ENCODE peak calls at places on chromosomes 1 and 21, in seven cellular contexts. S, F, V, I, H, X and M are unnamed samples.

GRCh38 chr1:205983925-205984725 is 19.1 kb downstream of the RAB7B start:
- DNase-seq in S (peak; percentile 47), F (no peak), V (peak; percentile 72), I (peak; percentile 62), H (no peak), X (no peak), M (peak; percentile 78)

GRCh38 chr1:89939693-89940438 is 55.0 kb upstream of the ZNF326 start:
- DNase-seq in S (no peak), F (no peak), V (no peak), I (no peak), H (no peak), X (no peak), M (no peak)

GRCh38 chr1:181141431-181141910 is 53.0 kb downstream of the IER5 start:
- DNase-seq in S (peak; percentile 90), F (no peak), V (peak; percentile 83), I (peak; percentile 80), H (no peak), X (peak; percentile 32), M (no peak)

GRCh38 chr21:39788383-39788782 is 43.4 kb downstream of the IGSF5 start:
- DNase-seq in S (peak; percentile 95), F (no peak), V (peak; percentile 75), I (peak; percentile 26), H (no peak), X (peak; percentile 95), M (peak; percentile 79)

GRCh38 chr21:24225432-24225831 is 1381.8 kb downstream of the MRPL39 start:
- DNase-seq in S (no peak), F (no peak), V (no peak), I (peak; percentile 26), H (no peak), X (no peak), M (no peak)

GRCh38 chr1:87642581-87643129 is 314.0 kb downstream of the LMO4 start:
- DNase-seq in S (no peak), F (no peak), V (peak; percentile 5), I (no peak), H (no peak), X (no peak), M (no peak)

GRCh38 chr1:96845464-96845863 is 123.9 kb downstream of the PTBP2 start:
- DNase-seq in S (peak; percentile 9), F (no peak), V (peak; percentile 69), I (no peak), H (no peak), X (no peak), M (peak; percentile 11)

GRCh38 chr1:15151377-15151806 is 2.2 kb upstream of the TMEM51 start:
- DNase-seq in S (no peak), F (no peak), V (no peak), I (no peak), H (no peak), X (no peak), M (no peak)

GRCh38 chr1:221741364-221741970 is 422 bp downstream of the DUSP10 start:
- DNase-seq in S (peak; percentile 7), F (peak; percentile 9), V (peak; percentile 41), I (no peak), H (no peak), X (peak; percentile 72), M (no peak)

GRCh38 chr1:6962390-6962955 is 177.2 kb downstream of the CAMTA1 start:
- DNase-seq in S (no peak), F (peak; percentile 48), V (peak; percentile 86), I (peak; percentile 3), H (no peak), X (peak; percentile 91), M (no peak)

GRCh38 chr1:15177710-15178166 is 24.2 kb downstream of the TMEM51 start:
- DNase-seq in S (no peak), F (no peak), V (peak; percentile 34), I (no peak), H (no peak), X (no peak), M (no peak)

GRCh38 chr1:164515221-164515620 is 43.8 kb upstream of the PBX1 start:
- DNase-seq in S (no peak), F (no peak), V (no peak), I (no peak), H (no peak), X (no peak), M (no peak)

GRCh38 chr1:207825296-207825695 is 73.4 kb downstream of the CD46 start:
- DNase-seq in S (no peak), F (no peak), V (no peak), I (no peak), H (no peak), X (no peak), M (no peak)

GRCh38 chr1:205800973-205801703 is 11.9 kb downstream of the SLC41A1 start:
- DNase-seq in S (no peak), F (no peak), V (peak; percentile 45), I (no peak), H (no peak), X (no peak), M (no peak)

GRCh38 chr1:247448107-247448778 is 9.7 kb downstream of the OR2B11 start:
- DNase-seq in S (peak; percentile 35), F (no peak), V (peak; percentile 57), I (peak; percentile 63), H (no peak), X (peak; percentile 85), M (peak; percentile 56)

GRCh38 chr1:3683197-3683596 is 30.9 kb downstream of the TP73 start:
- DNase-seq in S (no peak), F (no peak), V (no peak), I (no peak), H (no peak), X (no peak), M (no peak)

GRCh38 chr1:209625205-209625549 is 27.0 kb downstream of the LAMB3 start:
- DNase-seq in S (peak; percentile 57), F (no peak), V (no peak), I (no peak), H (no peak), X (no peak), M (no peak)

GRCh38 chr1:221394011-221394544 is 347.8 kb downstream of the DUSP10 start:
- DNase-seq in S (no peak), F (no peak), V (no peak), I (peak; percentile 93), H (no peak), X (no peak), M (no peak)

GRCh38 chr1:155938220-155938627 is 3.2 kb upstream of the RXFP4 start:
- DNase-seq in S (peak; percentile 35), F (peak; percentile 23), V (peak; percentile 75), I (peak; percentile 77), H (no peak), X (no peak), M (no peak)

GRCh38 chr1:115982399-115982798 is 6.1 kb downstream of the SLC22A15 start:
- DNase-seq in S (no peak), F (no peak), V (no peak), I (no peak), H (no peak), X (no peak), M (no peak)

GRCh38 chr1:226479432-226479831 is 69.1 kb upstream of the STUM start:
- DNase-seq in S (no peak), F (no peak), V (no peak), I (no peak), H (no peak), X (no peak), M (no peak)

GRCh38 chr1:150820710-150821521 is 12.9 kb upstream of the CTSK start:
- DNase-seq in S (peak; percentile 35), F (no peak), V (no peak), I (peak; percentile 74), H (no peak), X (no peak), M (no peak)

GRCh38 chr1:165633624-165634023 is 2.6 kb downstream of the MGST3 start:
- DNase-seq in S (no peak), F (no peak), V (no peak), I (peak; percentile 54), H (no peak), X (no peak), M (no peak)

GRCh38 chr1:178438432-178438831 is 58.3 kb downstream of the CLEC20A start:
- DNase-seq in S (peak; percentile 10), F (no peak), V (no peak), I (peak; percentile 2), H (no peak), X (no peak), M (no peak)

DNA sequence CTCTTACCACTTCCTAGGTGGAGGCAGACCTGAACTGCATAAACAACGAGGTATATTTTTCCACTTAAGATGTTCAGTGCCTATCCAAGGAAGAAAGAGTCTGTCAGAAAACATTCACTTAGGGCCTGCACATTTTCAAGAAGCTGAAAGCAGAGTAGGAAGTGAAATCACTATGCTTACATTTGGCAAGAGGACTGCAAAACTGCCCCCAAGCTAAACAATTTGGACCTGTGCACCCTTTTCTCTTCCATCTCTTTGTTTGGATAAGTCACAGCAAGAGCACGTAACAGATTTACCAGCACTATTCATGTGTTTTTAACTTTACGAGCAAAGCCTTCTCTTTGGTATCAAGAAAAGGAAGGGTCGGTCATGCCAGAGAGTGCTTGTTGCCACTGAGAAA is 13.2 kb upstream of the BEND5 start:
- DNase-seq in S (no peak), F (no peak), V (no peak), I (no peak), H (no peak), X (no peak), M (no peak)
- H3K27ac ChIP-seq in S (no peak overlapping the region), F (no peak overlapping the region), V (no peak overlapping the region), I (no peak overlapping the region), H (no peak overlapping the region), X (no peak overlapping the region), M (no peak overlapping the region)

GRCh38 chr1:161728376-161729226 is 7.3 kb downstream of the FCRLB start:
- DNase-seq in S (no peak), F (no peak), V (no peak), I (no peak), H (no peak), X (no peak), M (no peak)
- H3K27ac ChIP-seq in S (no peak overlapping the region), F (no peak overlapping the region), V (no peak overlapping the region), I (no peak overlapping the region), H (no peak overlapping the region), X (no peak overlapping the region), M (no peak overlapping the region)

DNA sequence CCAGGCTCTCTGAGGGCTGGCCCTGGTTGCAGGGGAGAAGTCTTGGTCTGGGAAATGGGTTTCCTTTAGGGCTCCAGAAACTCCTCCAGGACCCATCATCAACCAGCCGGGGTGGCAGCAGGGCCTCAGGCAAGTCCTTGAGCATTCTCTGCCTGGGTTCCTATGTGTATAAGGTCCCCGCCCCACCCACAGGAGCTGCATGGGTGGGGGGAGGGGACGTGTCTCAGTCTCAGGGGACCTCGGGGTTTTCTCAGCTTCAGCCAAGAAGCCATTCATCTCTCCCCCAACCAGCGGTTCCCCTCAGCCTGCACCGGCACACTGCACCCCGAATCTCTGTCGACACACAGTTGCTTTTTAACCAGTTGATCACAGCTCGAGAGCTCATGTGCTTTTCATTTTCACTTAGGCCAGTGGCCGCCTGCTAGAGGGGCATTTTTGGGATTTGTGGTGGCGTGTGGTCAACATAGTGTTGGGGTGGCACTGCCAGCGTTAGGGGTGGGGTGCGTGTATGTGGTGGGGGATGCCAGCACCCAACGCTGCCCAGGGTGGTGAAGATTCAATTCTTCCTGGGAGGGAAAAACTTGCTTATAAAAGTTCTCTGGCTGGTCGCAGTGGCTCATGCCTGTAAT is 6.5 kb downstream of the RUNX3 start:
- DNase-seq in S (no peak), F (no peak), V (no peak), I (no peak), H (no peak), X (no peak), M (no peak)
- H3K27ac ChIP-seq in S (no peak overlapping the region), F (peak overlapping the region; percentile 53), V (no peak overlapping the region), I (no peak overlapping the region), H (peak overlapping the region; percentile 96), X (no peak overlapping the region), M (no peak overlapping the region)

DNA sequence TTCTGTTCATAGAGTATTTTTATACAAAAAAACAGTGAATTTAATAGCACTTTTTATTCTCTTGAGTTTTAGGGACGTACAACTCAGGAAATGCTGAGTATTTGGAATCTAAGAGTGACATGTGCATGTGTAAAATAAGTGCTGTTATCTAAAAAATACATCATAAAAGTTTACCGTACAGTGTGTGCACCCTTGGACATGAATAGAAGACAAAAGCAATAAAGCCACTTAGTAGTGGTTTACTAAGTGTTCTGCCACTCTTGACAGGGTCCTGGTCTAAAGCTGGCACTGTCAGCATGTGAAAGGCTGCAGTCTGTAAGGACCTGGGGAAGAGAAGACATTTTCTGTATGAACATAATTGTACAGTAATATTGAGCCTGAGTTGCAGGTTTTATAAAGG is 51.0 kb downstream of the LAMC1 start:
- DNase-seq in S (no peak), F (no peak), V (no peak), I (no peak), H (no peak), X (no peak), M (no peak)
- H3K27ac ChIP-seq in S (no peak overlapping the region), F (no peak overlapping the region), V (no peak overlapping the region), I (no peak overlapping the region), H (no peak overlapping the region), X (no peak overlapping the region), M (no peak overlapping the region)